ENCODE peak calls at places on chromosomes 4 and X, in nine cellular contexts. One of them, this sample, is unnamed. For H3K27me3, the result is how much of the 10 kb centered on the place peaks cover.

GRCh38 chr4:72449705-72450104 is 119.3 kb downstream of the ADAMTS3 start:
- DNase-seq in neural progenitor cell: no peak
- DNase-seq in mesendoderm: no peak
- DNase-seq in stomach: no peak
- DNase-seq in body of pancreas: no peak
- DNase-seq in pancreas: no peak
- DNase-seq in tibial artery: no peak
- DNase-seq in PC-9: no peak
- DNase-seq in AG04450: no peak
- DNase-seq in this sample: no peak

GRCh38 chrX:9676311-9676710 is 89.3 kb downstream of the GPR143 start:
- DNase-seq in PC-9: no peak
- DNase-seq in neural progenitor cell: no peak
- DNase-seq in body of pancreas: no peak
- DNase-seq in tibial artery: no peak
- DNase-seq in pancreas: no peak
- DNase-seq in stomach: no peak
- DNase-seq in mesendoderm: no peak
- DNase-seq in AG04450: no peak
- DNase-seq in this sample: no peak

GRCh38 chr4:138406881-138407280 is 164.7 kb upstream of the SLC7A11 start:
- DNase-seq in pancreas: no peak
- DNase-seq in AG04450: no peak
- DNase-seq in PC-9: no peak
- DNase-seq in stomach: no peak
- DNase-seq in body of pancreas: no peak
- DNase-seq in tibial artery: no peak
- DNase-seq in mesendoderm: no peak
- DNase-seq in neural progenitor cell: no peak
- DNase-seq in this sample: no peak

GRCh38 chrX:132165651-132166050 is 37.8 kb upstream of the FRMD7 start:
- DNase-seq in pancreas: no peak
- DNase-seq in stomach: no peak
- DNase-seq in neural progenitor cell: no peak
- DNase-seq in mesendoderm: no peak
- DNase-seq in PC-9: no peak
- DNase-seq in AG04450: no peak
- DNase-seq in tibial artery: no peak
- DNase-seq in body of pancreas: no peak
- DNase-seq in this sample: no peak

GRCh38 chr4:53505947-53506346 is 85.3 kb downstream of the LNX1 start:
- DNase-seq in stomach: no peak
- DNase-seq in tibial artery: no peak
- DNase-seq in mesendoderm: peak
- DNase-seq in neural progenitor cell: no peak
- DNase-seq in PC-9: no peak
- DNase-seq in AG04450: no peak
- DNase-seq in pancreas: no peak
- DNase-seq in body of pancreas: no peak
- DNase-seq in this sample: no peak

GRCh38 chrX:155056877-155057792 is 13.8 kb downstream of the CMC4 start:
- DNase-seq in PC-9: peak
- DNase-seq in mesendoderm: peak
- DNase-seq in AG04450: peak
- DNase-seq in body of pancreas: peak
- DNase-seq in neural progenitor cell: peak
- DNase-seq in pancreas: peak
- DNase-seq in stomach: peak
- DNase-seq in tibial artery: peak
- DNase-seq in this sample: peak

GRCh38 chr4:98603683-98604573 is 54.5 kb downstream of the TSPAN5 start:
- DNase-seq in neural progenitor cell: no peak
- DNase-seq in stomach: no peak
- DNase-seq in tibial artery: no peak
- DNase-seq in pancreas: no peak
- DNase-seq in AG04450: no peak
- DNase-seq in body of pancreas: no peak
- DNase-seq in PC-9: no peak
- DNase-seq in mesendoderm: no peak
- DNase-seq in this sample: no peak

GRCh38 chr4:128810331-128810870 is 901 bp downstream of the JADE1 start:
- DNase-seq in PC-9: peak
- DNase-seq in AG04450: no peak
- DNase-seq in stomach: peak
- DNase-seq in mesendoderm: peak
- DNase-seq in tibial artery: peak
- DNase-seq in neural progenitor cell: peak
- DNase-seq in body of pancreas: peak
- DNase-seq in pancreas: peak
- DNase-seq in this sample: no peak

GRCh38 chr4:985123-985830 is 1.6 kb upstream of the IDUA start:
- DNase-seq in AG04450: no peak
- DNase-seq in neural progenitor cell: peak
- DNase-seq in stomach: peak
- DNase-seq in mesendoderm: peak
- DNase-seq in pancreas: peak
- DNase-seq in body of pancreas: peak
- DNase-seq in tibial artery: no peak
- DNase-seq in PC-9: peak
- DNase-seq in this sample: peak

GRCh38 chr4:127505203-127505602 is 127.6 kb upstream of the INTU start:
- DNase-seq in PC-9: no peak
- DNase-seq in mesendoderm: no peak
- DNase-seq in stomach: peak
- DNase-seq in body of pancreas: peak
- DNase-seq in pancreas: peak
- DNase-seq in neural progenitor cell: no peak
- DNase-seq in AG04450: peak
- DNase-seq in tibial artery: no peak
- DNase-seq in this sample: no peak

GRCh38 chr4:127777487-127777886 is 4.6 kb upstream of the HSPA4L start:
- DNase-seq in neural progenitor cell: no peak
- DNase-seq in mesendoderm: no peak
- DNase-seq in stomach: no peak
- DNase-seq in body of pancreas: no peak
- DNase-seq in tibial artery: no peak
- DNase-seq in PC-9: no peak
- DNase-seq in AG04450: no peak
- DNase-seq in pancreas: no peak
- DNase-seq in this sample: no peak

GRCh38 chrX:84187501-84188319 is at the start of gene RPS6KA6:
- DNase-seq in AG04450: no peak
- DNase-seq in mesendoderm: peak
- DNase-seq in neural progenitor cell: peak
- DNase-seq in tibial artery: peak
- DNase-seq in stomach: no peak
- DNase-seq in pancreas: peak
- DNase-seq in body of pancreas: peak
- DNase-seq in PC-9: peak
- DNase-seq in this sample: peak

GRCh38 chr4:26131711-26132110 is 189.1 kb upstream of the RBPJ start:
- DNase-seq in mesendoderm: no peak
- DNase-seq in neural progenitor cell: no peak
- DNase-seq in PC-9: no peak
- DNase-seq in stomach: no peak
- DNase-seq in tibial artery: no peak
- DNase-seq in pancreas: no peak
- DNase-seq in AG04450: no peak
- DNase-seq in body of pancreas: no peak
- DNase-seq in this sample: no peak

GRCh38 chr4:10239982-10240654 is 123.5 kb upstream of the WDR1 start:
- DNase-seq in neural progenitor cell: no peak
- DNase-seq in pancreas: no peak
- DNase-seq in mesendoderm: no peak
- DNase-seq in stomach: no peak
- DNase-seq in AG04450: no peak
- DNase-seq in tibial artery: no peak
- DNase-seq in body of pancreas: no peak
- DNase-seq in PC-9: no peak
- DNase-seq in this sample: no peak

GRCh38 chr4:183588691-183589090 is 70.3 kb downstream of the RWDD4 start:
- DNase-seq in tibial artery: no peak
- DNase-seq in AG04450: no peak
- DNase-seq in pancreas: no peak
- DNase-seq in stomach: no peak
- DNase-seq in neural progenitor cell: no peak
- DNase-seq in mesendoderm: no peak
- DNase-seq in PC-9: no peak
- DNase-seq in body of pancreas: no peak
- DNase-seq in this sample: no peak

GRCh38 chr4:85637778-85638177 is 162.8 kb downstream of the ARHGAP24 start:
- DNase-seq in neural progenitor cell: no peak
- DNase-seq in PC-9: no peak
- DNase-seq in body of pancreas: no peak
- DNase-seq in stomach: no peak
- DNase-seq in AG04450: no peak
- DNase-seq in mesendoderm: no peak
- DNase-seq in pancreas: no peak
- DNase-seq in tibial artery: no peak
- DNase-seq in this sample: no peak

GRCh38 chrX:40105791-40106676 is 8.3 kb upstream of the BCOR start:
- DNase-seq in neural progenitor cell: peak
- DNase-seq in AG04450: no peak
- DNase-seq in mesendoderm: peak
- DNase-seq in body of pancreas: peak
- DNase-seq in stomach: peak
- DNase-seq in tibial artery: peak
- DNase-seq in PC-9: peak
- DNase-seq in pancreas: peak
- DNase-seq in this sample: peak

GRCh38 chr4:37138789-37139188 is 105.8 kb upstream of the NWD2 start:
- DNase-seq in pancreas: no peak
- DNase-seq in AG04450: no peak
- DNase-seq in tibial artery: no peak
- DNase-seq in body of pancreas: no peak
- DNase-seq in stomach: no peak
- DNase-seq in neural progenitor cell: no peak
- DNase-seq in PC-9: no peak
- DNase-seq in mesendoderm: no peak
- DNase-seq in this sample: no peak

DNA sequence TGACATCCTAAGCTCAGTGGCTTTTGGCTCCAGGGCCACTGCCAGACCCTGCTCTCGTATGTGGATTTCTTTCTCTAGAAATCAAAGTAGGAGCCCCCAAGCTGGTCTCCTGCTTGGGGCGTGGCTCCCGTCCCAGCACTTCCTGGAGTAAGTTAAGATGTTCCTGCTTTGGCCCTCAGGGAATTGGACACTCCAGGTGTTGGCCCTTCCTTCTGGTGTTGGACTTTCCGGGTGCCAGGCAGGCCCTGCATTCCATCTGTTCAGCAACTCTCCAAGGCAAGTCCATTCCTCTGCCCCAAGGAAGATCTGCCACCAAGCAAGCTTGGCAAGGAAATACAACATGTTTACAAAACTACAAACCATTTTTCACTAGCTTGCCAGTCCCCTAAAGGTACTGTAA is 22.1 kb upstream of the GPC4 start:
- DNase-seq in mesendoderm: no peak
- DNase-seq in neural progenitor cell: no peak
- DNase-seq in PC-9: peak
- DNase-seq in body of pancreas: no peak
- DNase-seq in AG04450: no peak
- DNase-seq in stomach: no peak
- DNase-seq in tibial artery: no peak
- DNase-seq in pancreas: no peak
- DNase-seq in this sample: no peak
- H3K27me3 ChIP-seq in mesendoderm: under half
- H3K27me3 ChIP-seq in neural progenitor cell: under half
- H3K27me3 ChIP-seq in PC-9: under half
- H3K27me3 ChIP-seq in body of pancreas: under half
- H3K27me3 ChIP-seq in AG04450: under half
- H3K27me3 ChIP-seq in stomach: under half
- H3K27me3 ChIP-seq in tibial artery: under half
- H3K27me3 ChIP-seq in pancreas: under half
- H3K27me3 ChIP-seq in this sample: under half

GRCh38 chrX:119755981-119756533 is 2.3 kb upstream of the SOWAHD start:
- DNase-seq in neural progenitor cell: no peak
- DNase-seq in tibial artery: no peak
- DNase-seq in AG04450: peak
- DNase-seq in mesendoderm: no peak
- DNase-seq in body of pancreas: no peak
- DNase-seq in stomach: peak
- DNase-seq in pancreas: no peak
- DNase-seq in PC-9: no peak
- DNase-seq in this sample: no peak
- H3K27ac ChIP-seq in neural progenitor cell: no peak
- H3K27ac ChIP-seq in tibial artery: no peak
- H3K27ac ChIP-seq in AG04450: no peak
- H3K27ac ChIP-seq in mesendoderm: no peak
- H3K27ac ChIP-seq in body of pancreas: no peak
- H3K27ac ChIP-seq in stomach: peak
- H3K27ac ChIP-seq in pancreas: no peak
- H3K27ac ChIP-seq in PC-9: no peak
- H3K27ac ChIP-seq in this sample: peak

DNA sequence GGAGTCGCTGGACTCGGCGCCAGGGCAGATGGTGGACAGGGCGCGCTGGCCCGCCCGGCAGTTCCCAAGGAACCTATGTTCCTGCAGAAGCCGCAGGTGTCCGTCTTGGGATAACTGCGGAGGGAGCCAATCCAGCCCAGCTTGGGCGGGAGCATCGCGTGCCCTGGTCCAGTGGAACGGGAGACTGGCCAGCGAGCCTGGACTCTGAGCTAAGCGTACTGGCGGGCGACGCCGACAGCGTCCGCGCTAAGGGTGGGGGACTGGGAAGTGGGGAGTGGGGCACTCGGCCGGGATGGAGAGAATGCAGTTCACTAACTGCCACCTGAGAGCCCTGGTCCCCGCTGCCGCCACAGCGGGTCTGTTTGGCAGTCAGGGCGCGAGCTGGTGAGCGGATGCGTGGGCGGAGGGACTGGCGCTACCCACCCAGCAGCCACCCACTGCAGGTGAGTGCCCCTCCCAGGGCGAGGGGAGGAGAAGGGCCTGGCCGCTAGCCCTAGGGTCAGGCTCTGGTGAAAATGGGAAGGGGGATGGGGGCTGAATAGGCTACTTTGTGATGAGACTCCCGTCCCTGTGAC is 1.3 kb upstream of the MAMLD1 start:
- DNase-seq in neural progenitor cell: peak
- DNase-seq in body of pancreas: peak
- DNase-seq in AG04450: no peak
- DNase-seq in tibial artery: peak
- DNase-seq in pancreas: peak
- DNase-seq in stomach: no peak
- DNase-seq in mesendoderm: peak
- DNase-seq in PC-9: no peak
- DNase-seq in this sample: peak
- H3K27me3 ChIP-seq in neural progenitor cell: half or more
- H3K27me3 ChIP-seq in body of pancreas: under half
- H3K27me3 ChIP-seq in AG04450: under half
- H3K27me3 ChIP-seq in tibial artery: under half
- H3K27me3 ChIP-seq in pancreas: under half
- H3K27me3 ChIP-seq in stomach: under half
- H3K27me3 ChIP-seq in mesendoderm: under half
- H3K27me3 ChIP-seq in PC-9: under half
- H3K27me3 ChIP-seq in this sample: under half

DNA sequence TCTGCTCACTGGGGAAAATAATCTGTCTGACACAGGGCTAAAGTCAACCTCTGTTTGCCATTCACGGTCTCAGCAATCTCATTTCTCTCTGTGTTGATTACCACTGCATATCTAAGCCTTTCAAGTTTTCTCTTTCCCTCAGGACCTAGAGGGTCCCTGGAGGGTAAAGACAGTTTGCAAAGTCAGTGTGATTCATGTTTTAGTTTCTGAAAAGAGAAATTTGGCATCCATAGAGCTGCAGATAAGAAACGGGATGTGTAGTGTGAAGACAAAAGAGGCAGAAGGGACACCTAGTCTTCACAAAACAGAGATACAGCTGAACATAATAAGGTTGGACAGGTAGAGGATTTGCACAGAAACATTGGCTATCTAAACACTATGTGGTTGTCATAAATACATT is 34.5 kb upstream of the KDR start:
- DNase-seq in tibial artery: no peak
- DNase-seq in AG04450: no peak
- DNase-seq in PC-9: no peak
- DNase-seq in mesendoderm: peak
- DNase-seq in stomach: no peak
- DNase-seq in pancreas: no peak
- DNase-seq in body of pancreas: no peak
- DNase-seq in neural progenitor cell: no peak
- DNase-seq in this sample: no peak
- H3K27ac ChIP-seq in tibial artery: no peak
- H3K27ac ChIP-seq in AG04450: no peak
- H3K27ac ChIP-seq in PC-9: no peak
- H3K27ac ChIP-seq in mesendoderm: no peak
- H3K27ac ChIP-seq in stomach: no peak
- H3K27ac ChIP-seq in pancreas: no peak
- H3K27ac ChIP-seq in body of pancreas: no peak
- H3K27ac ChIP-seq in neural progenitor cell: no peak
- H3K27ac ChIP-seq in this sample: no peak

This sample was measured in naive thymus-derived CD4-positive, alpha-beta T cell.